ENCODE peak calls at places on chromosome X, in nine cellular contexts. U is endodermal cell; D is K562; E is IMR-90; N is ascending aorta; Q is A673; H is CD8-positive, alpha-beta memory T cell; R is SK-N-SH; M is neural progenitor cell. G is an unnamed sample.

GRCh38 chrX:9310596-9310995 is 154.3 kb upstream of the TBL1X start:
- DNase-seq in H (no peak), E (peak; percentile 70), N (no peak), Q (no peak), R (no peak), M (no peak), U (no peak), D (no peak), G (no peak)

GRCh38 chrX:80879916-80880315 is 70.2 kb upstream of the BRWD3 start:
- DNase-seq in Q (no peak), H (no peak), R (no peak), U (no peak), E (peak; percentile 5), M (no peak), D (no peak), N (no peak), G (no peak)

GRCh38 chrX:119516157-119516702 is 48.0 kb downstream of the SLC25A5 start:
- DNase-seq in N (no peak), D (peak; percentile 76), R (peak; percentile 75), E (peak; percentile 69), H (peak; percentile 60), U (peak; percentile 63), Q (peak; percentile 76), M (peak; percentile 74), G (no peak)

GRCh38 chrX:9569875-9570274 is 105.0 kb downstream of the TBL1X start:
- DNase-seq in H (no peak), N (no peak), M (no peak), R (no peak), D (no peak), U (no peak), E (no peak), Q (no peak), G (no peak)

GRCh38 chrX:36867143-36867542 is 141.0 kb upstream of the FAM47C start:
- DNase-seq in D (peak; percentile 2), R (peak; percentile 5), M (peak; percentile 46), N (no peak), Q (peak; percentile 82), E (peak; percentile 9), H (no peak), U (no peak), G (no peak)

GRCh38 chrX:118286066-118286758 is 59.7 kb upstream of the WDR44 start:
- DNase-seq in H (no peak), D (no peak), E (no peak), U (no peak), R (no peak), M (no peak), Q (no peak), N (no peak), G (no peak)

GRCh38 chrX:20317873-20318272 is 51.2 kb upstream of the RPS6KA3 start:
- DNase-seq in D (no peak), E (no peak), M (no peak), N (no peak), R (no peak), H (no peak), U (no peak), Q (no peak), G (no peak)

GRCh38 chrX:67544871-67545771 is 1.3 kb downstream of the AR start:
- DNase-seq in R (peak; percentile 15), U (peak; percentile 70), N (no peak), D (no peak), Q (no peak), H (no peak), M (peak; percentile 48), E (peak; percentile 22), G (peak; percentile 39)

GRCh38 chrX:65811558-65812228 is 144.2 kb downstream of the MSN start:
- DNase-seq in R (no peak), Q (no peak), D (no peak), N (no peak), U (no peak), M (no peak), E (no peak), H (no peak), G (no peak)

GRCh38 chrX:17549005-17549685 is 174.1 kb downstream of the NHS start:
- DNase-seq in H (no peak), N (no peak), Q (no peak), U (peak; percentile 54), D (no peak), R (no peak), E (no peak), M (peak; percentile 23), G (no peak)

GRCh38 chrX:41452972-41453371 is 5.8 kb downstream of the NYX start:
- DNase-seq in D (no peak), U (no peak), M (no peak), N (no peak), R (no peak), H (no peak), E (peak; percentile 45), Q (no peak), G (no peak)

GRCh38 chrX:153544747-153545146 is 27.3 kb downstream of the ATP2B3 start:
- DNase-seq in U (no peak), H (no peak), M (no peak), D (no peak), E (no peak), R (no peak), Q (no peak), N (no peak), G (no peak)

GRCh38 chrX:11105080-11105479 is 6.1 kb upstream of the HCCS start:
- DNase-seq in Q (peak; percentile 16), N (no peak), E (peak; percentile 54), U (no peak), R (no peak), H (no peak), M (no peak), D (peak; percentile 14), G (no peak)

GRCh38 chrX:120305531-120306145 is 5.6 kb downstream of the TMEM255A start:
- DNase-seq in D (peak; percentile 31), Q (peak; percentile 25), H (no peak), N (no peak), R (no peak), E (no peak), U (peak; percentile 53), M (no peak), G (no peak)

GRCh38 chrX:31209005-31209612 is 137.3 kb upstream of the FTHL17 start:
- DNase-seq in N (no peak), H (no peak), E (peak; percentile 38), D (no peak), U (no peak), M (no peak), Q (peak; percentile 33), R (no peak), G (no peak)

GRCh38 chrX:111649641-111650040 is 31.3 kb upstream of the ALG13 start:
- DNase-seq in R (no peak), E (no peak), Q (no peak), U (no peak), H (no peak), D (no peak), N (no peak), M (no peak), G (no peak)

GRCh38 chrX:108001218-108001814 is 19.1 kb upstream of the TEX13B start:
- DNase-seq in E (peak; percentile 36), N (no peak), R (peak; percentile 19), M (peak; percentile 50), Q (peak; percentile 70), H (peak; percentile 56), D (peak; percentile 13), U (peak; percentile 57), G (no peak)

GRCh38 chrX:10395179-10395578 is 225.2 kb downstream of the MID1 start:
- DNase-seq in N (no peak), Q (no peak), U (no peak), D (no peak), M (no peak), R (no peak), E (no peak), H (no peak), G (no peak)

GRCh38 chrX:123860983-123861382 is 1.1 kb downstream of the XIAP start:
- DNase-seq in N (no peak), E (peak; percentile 19), R (no peak), M (no peak), Q (peak; percentile 40), U (no peak), H (peak; percentile 13), D (no peak), G (no peak)

GRCh38 chrX:150968862-150969720 is 14.0 kb upstream of the HMGB3 start:
- DNase-seq in N (no peak), H (no peak), M (no peak), Q (no peak), R (no peak), E (no peak), D (no peak), U (peak; percentile 81), G (no peak)

GRCh38 chrX:148811236-148811635 is 310.8 kb downstream of the AFF2 start:
- DNase-seq in R (no peak), H (no peak), E (peak; percentile 0), D (no peak), N (no peak), U (no peak), Q (no peak), M (no peak), G (no peak)

GRCh38 chrX:153582896-153583295 is 16.0 kb downstream of the CCNQ start:
- DNase-seq in U (no peak), Q (peak; percentile 33), R (peak; percentile 65), D (peak; percentile 57), E (peak; percentile 37), M (peak; percentile 53), N (no peak), H (peak; percentile 63), G (no peak)

GRCh38 chrX:48459483-48459882 is 10.6 kb downstream of the SLC38A5 start:
- DNase-seq in R (no peak), H (no peak), E (no peak), Q (no peak), N (no peak), D (no peak), M (no peak), U (no peak), G (no peak)
- H3K27me3 ChIP-seq in R (no peaks in the 10 kb centered on the region), H (no peaks in the 10 kb centered on the region), E (no peaks in the 10 kb centered on the region), Q (no peaks in the 10 kb centered on the region), N (no peaks in the 10 kb centered on the region), D (no peaks in the 10 kb centered on the region), M (no peaks in the 10 kb centered on the region), U (no peaks in the 10 kb centered on the region), G (peaks cover 6% of the 10 kb centered on the region)

GRCh38 chrX:131853440-131853839 is 169.7 kb upstream of the STK26 start:
- DNase-seq in M (no peak), U (no peak), R (no peak), Q (no peak), E (no peak), N (no peak), H (no peak), D (no peak), G (no peak)
- H3K27me3 ChIP-seq in M (no peaks in the 10 kb centered on the region), U (no peaks in the 10 kb centered on the region), R (peaks cover 16% of the 10 kb centered on the region), Q (peaks cover 25% of the 10 kb centered on the region), E (peaks cover 5% of the 10 kb centered on the region), N (no peaks in the 10 kb centered on the region), H (no peaks in the 10 kb centered on the region), D (no peaks in the 10 kb centered on the region), G (no peaks in the 10 kb centered on the region)

DNA sequence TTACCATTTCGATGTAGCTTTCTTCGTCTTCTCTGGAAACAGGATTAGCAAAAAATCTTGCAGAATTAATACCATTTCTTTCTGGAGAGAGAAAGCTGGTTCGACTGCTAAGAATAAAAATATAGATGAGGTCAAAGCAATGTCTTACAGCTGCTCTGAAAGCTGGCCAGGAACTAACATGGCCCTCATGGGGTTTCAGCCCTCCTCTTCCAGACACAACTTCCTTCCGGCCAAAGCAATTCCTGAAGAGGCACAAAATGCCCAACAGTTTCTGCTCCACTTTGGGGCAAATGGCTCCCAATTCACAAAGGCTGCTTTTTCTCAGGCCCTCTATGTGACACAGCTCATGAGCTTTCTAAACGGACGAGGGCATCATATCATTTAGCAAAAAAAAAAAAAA is 42.5 kb upstream of the CTAG2 start:
- DNase-seq in E (peak; percentile 31), Q (no peak), D (no peak), U (no peak), N (no peak), M (no peak), H (no peak), R (no peak), G (no peak)
- H3K27me3 ChIP-seq in E (no peaks in the 10 kb centered on the region), Q (no peaks in the 10 kb centered on the region), D (no peaks in the 10 kb centered on the region), U (no peaks in the 10 kb centered on the region), N (no peaks in the 10 kb centered on the region), M (no peaks in the 10 kb centered on the region), H (no peaks in the 10 kb centered on the region), R (no peaks in the 10 kb centered on the region), G (no peaks in the 10 kb centered on the region)

GRCh38 chrX:39856472-39857121 is 241.2 kb downstream of the BCOR start:
- DNase-seq in R (no peak), U (no peak), D (no peak), H (no peak), Q (no peak), N (no peak), M (no peak), E (no peak), G (no peak)
- H3K27me3 ChIP-seq in R (no peaks in the 10 kb centered on the region), U (no peaks in the 10 kb centered on the region), D (no peaks in the 10 kb centered on the region), H (no peaks in the 10 kb centered on the region), Q (no peaks in the 10 kb centered on the region), N (no peaks in the 10 kb centered on the region), M (no peaks in the 10 kb centered on the region), E (peaks cover 8% of the 10 kb centered on the region), G (peaks cover 3% of the 10 kb centered on the region)

G was measured in psoas muscle.